ENCODE peak calls at places on chromosomes 5 and 9, in seven cellular contexts. One of them, this sample, is unnamed.

GRCh38 chr5:154962494-154962893 is 21.6 kb downstream of the MRPL22 start:
- DNase-seq in fibroblast of lung: peak
- DNase-seq in transverse colon: no peak
- DNase-seq in upper lobe of left lung: no peak
- DNase-seq in tibial nerve: no peak
- DNase-seq in endothelial cell of umbilical vein: peak
- DNase-seq in CD8-positive, alpha-beta T cell: no peak
- DNase-seq in this sample: no peak

GRCh38 chr5:111805071-111805470 is 48.1 kb upstream of the NREP start:
- DNase-seq in CD8-positive, alpha-beta T cell: no peak
- DNase-seq in upper lobe of left lung: no peak
- DNase-seq in transverse colon: no peak
- DNase-seq in fibroblast of lung: no peak
- DNase-seq in endothelial cell of umbilical vein: no peak
- DNase-seq in tibial nerve: no peak
- DNase-seq in this sample: no peak

GRCh38 chr9:89507626-89508025 is 9.7 kb upstream of the SEMA4D start:
- DNase-seq in CD8-positive, alpha-beta T cell: no peak
- DNase-seq in endothelial cell of umbilical vein: no peak
- DNase-seq in transverse colon: no peak
- DNase-seq in tibial nerve: no peak
- DNase-seq in fibroblast of lung: no peak
- DNase-seq in upper lobe of left lung: no peak
- DNase-seq in this sample: no peak

GRCh38 chr5:16464664-16465543 is 696 bp downstream of the ZNF622 start:
- DNase-seq in CD8-positive, alpha-beta T cell: peak
- DNase-seq in endothelial cell of umbilical vein: peak
- DNase-seq in fibroblast of lung: peak
- DNase-seq in upper lobe of left lung: peak
- DNase-seq in transverse colon: peak
- DNase-seq in tibial nerve: no peak
- DNase-seq in this sample: no peak

GRCh38 chr5:33291216-33292000 is 149.4 kb upstream of the TARS1 start:
- DNase-seq in transverse colon: no peak
- DNase-seq in tibial nerve: no peak
- DNase-seq in upper lobe of left lung: no peak
- DNase-seq in CD8-positive, alpha-beta T cell: no peak
- DNase-seq in fibroblast of lung: no peak
- DNase-seq in endothelial cell of umbilical vein: no peak
- DNase-seq in this sample: no peak

GRCh38 chr5:15376088-15376487 is 123.9 kb upstream of the FBXL7 start:
- DNase-seq in endothelial cell of umbilical vein: no peak
- DNase-seq in tibial nerve: no peak
- DNase-seq in upper lobe of left lung: no peak
- DNase-seq in transverse colon: no peak
- DNase-seq in CD8-positive, alpha-beta T cell: no peak
- DNase-seq in fibroblast of lung: no peak
- DNase-seq in this sample: no peak

GRCh38 chr5:179319741-179320281 is 25.4 kb downstream of the ADAMTS2 start:
- DNase-seq in fibroblast of lung: peak
- DNase-seq in upper lobe of left lung: peak
- DNase-seq in endothelial cell of umbilical vein: no peak
- DNase-seq in CD8-positive, alpha-beta T cell: no peak
- DNase-seq in transverse colon: no peak
- DNase-seq in tibial nerve: no peak
- DNase-seq in this sample: no peak

GRCh38 chr9:125462766-125463384 is 201.2 kb downstream of the GAPVD1 start:
- DNase-seq in endothelial cell of umbilical vein: peak
- DNase-seq in CD8-positive, alpha-beta T cell: no peak
- DNase-seq in transverse colon: no peak
- DNase-seq in upper lobe of left lung: no peak
- DNase-seq in fibroblast of lung: peak
- DNase-seq in tibial nerve: no peak
- DNase-seq in this sample: no peak

GRCh38 chr9:134415026-134415425 is 88.8 kb downstream of the RXRA start:
- DNase-seq in endothelial cell of umbilical vein: no peak
- DNase-seq in tibial nerve: no peak
- DNase-seq in CD8-positive, alpha-beta T cell: no peak
- DNase-seq in upper lobe of left lung: no peak
- DNase-seq in fibroblast of lung: no peak
- DNase-seq in transverse colon: no peak
- DNase-seq in this sample: no peak

GRCh38 chr5:106959447-106959846 is 711.3 kb downstream of the EFNA5 start:
- DNase-seq in fibroblast of lung: peak
- DNase-seq in endothelial cell of umbilical vein: peak
- DNase-seq in tibial nerve: no peak
- DNase-seq in transverse colon: peak
- DNase-seq in upper lobe of left lung: no peak
- DNase-seq in CD8-positive, alpha-beta T cell: no peak
- DNase-seq in this sample: no peak

GRCh38 chr5:52811067-52811749 is 23.5 kb downstream of the ITGA1 start:
- DNase-seq in tibial nerve: no peak
- DNase-seq in upper lobe of left lung: no peak
- DNase-seq in transverse colon: no peak
- DNase-seq in endothelial cell of umbilical vein: no peak
- DNase-seq in CD8-positive, alpha-beta T cell: no peak
- DNase-seq in fibroblast of lung: peak
- DNase-seq in this sample: no peak

GRCh38 chr5:61450880-61451279 is 118.8 kb downstream of the ZSWIM6 start:
- DNase-seq in transverse colon: no peak
- DNase-seq in CD8-positive, alpha-beta T cell: no peak
- DNase-seq in endothelial cell of umbilical vein: peak
- DNase-seq in upper lobe of left lung: no peak
- DNase-seq in fibroblast of lung: peak
- DNase-seq in tibial nerve: no peak
- DNase-seq in this sample: no peak
- H3K27ac ChIP-seq in transverse colon: peak
- H3K27ac ChIP-seq in CD8-positive, alpha-beta T cell: no peak
- H3K27ac ChIP-seq in endothelial cell of umbilical vein: peak
- H3K27ac ChIP-seq in upper lobe of left lung: peak
- H3K27ac ChIP-seq in fibroblast of lung: peak
- H3K27ac ChIP-seq in tibial nerve: peak
- H3K27ac ChIP-seq in this sample: peak

GRCh38 chr9:76761448-76761847 is 2.8 kb upstream of the PCA3 start:
- DNase-seq in endothelial cell of umbilical vein: peak
- DNase-seq in upper lobe of left lung: no peak
- DNase-seq in fibroblast of lung: no peak
- DNase-seq in tibial nerve: no peak
- DNase-seq in transverse colon: no peak
- DNase-seq in CD8-positive, alpha-beta T cell: no peak
- DNase-seq in this sample: no peak
- TF ChIP-seq CTCF in endothelial cell of umbilical vein: no peak
- TF ChIP-seq CTCF in upper lobe of left lung: no peak
- TF ChIP-seq CTCF in fibroblast of lung: no peak
- TF ChIP-seq CTCF in tibial nerve: no peak
- TF ChIP-seq CTCF in transverse colon: peak
- TF ChIP-seq CTCF in CD8-positive, alpha-beta T cell: no peak
- TF ChIP-seq CTCF in this sample: peak

GRCh38 chr5:148792649-148793048 is 33.8 kb upstream of the ADRB2 start:
- DNase-seq in endothelial cell of umbilical vein: no peak
- DNase-seq in CD8-positive, alpha-beta T cell: no peak
- DNase-seq in transverse colon: no peak
- DNase-seq in upper lobe of left lung: no peak
- DNase-seq in fibroblast of lung: no peak
- DNase-seq in tibial nerve: no peak
- DNase-seq in this sample: no peak
- H3K27ac ChIP-seq in endothelial cell of umbilical vein: no peak
- H3K27ac ChIP-seq in CD8-positive, alpha-beta T cell: no peak
- H3K27ac ChIP-seq in transverse colon: no peak
- H3K27ac ChIP-seq in upper lobe of left lung: no peak
- H3K27ac ChIP-seq in fibroblast of lung: no peak
- H3K27ac ChIP-seq in tibial nerve: no peak
- H3K27ac ChIP-seq in this sample: no peak

GRCh38 chr5:95959964-95960801 is 1.5 kb downstream of the ELL2 start:
- DNase-seq in fibroblast of lung: peak
- DNase-seq in upper lobe of left lung: no peak
- DNase-seq in tibial nerve: no peak
- DNase-seq in CD8-positive, alpha-beta T cell: no peak
- DNase-seq in transverse colon: peak
- DNase-seq in endothelial cell of umbilical vein: peak
- DNase-seq in this sample: no peak
- TF ChIP-seq CTCF in fibroblast of lung: peak
- TF ChIP-seq CTCF in upper lobe of left lung: no peak
- TF ChIP-seq CTCF in tibial nerve: no peak
- TF ChIP-seq CTCF in CD8-positive, alpha-beta T cell: no peak
- TF ChIP-seq CTCF in transverse colon: peak
- TF ChIP-seq CTCF in endothelial cell of umbilical vein: no peak
- TF ChIP-seq CTCF in this sample: peak

DNA sequence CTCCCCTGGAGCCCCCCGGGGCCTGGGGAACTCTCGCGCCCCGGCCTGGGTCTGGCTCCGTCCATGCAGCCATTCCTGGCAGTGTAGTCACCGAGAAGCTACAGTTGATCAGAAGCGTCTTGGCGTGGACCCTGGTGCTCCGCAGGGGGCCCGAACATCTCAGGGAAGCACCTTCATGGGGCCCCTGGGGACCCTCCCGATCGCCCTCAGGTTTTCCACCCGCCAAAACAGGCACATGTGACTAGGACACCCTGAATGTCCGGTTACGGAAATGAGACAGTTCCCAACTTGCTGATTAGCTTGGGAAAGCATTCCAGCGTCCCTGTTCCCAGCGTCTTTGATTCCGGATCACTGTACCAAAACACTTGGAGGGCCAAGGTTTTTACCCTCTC is 470 bp downstream of the FBXO4 start:
- DNase-seq in upper lobe of left lung: no peak
- DNase-seq in fibroblast of lung: peak
- DNase-seq in endothelial cell of umbilical vein: peak
- DNase-seq in transverse colon: no peak
- DNase-seq in tibial nerve: no peak
- DNase-seq in CD8-positive, alpha-beta T cell: no peak
- DNase-seq in this sample: no peak
- H3K27ac ChIP-seq in upper lobe of left lung: peak
- H3K27ac ChIP-seq in fibroblast of lung: peak
- H3K27ac ChIP-seq in endothelial cell of umbilical vein: peak
- H3K27ac ChIP-seq in transverse colon: peak
- H3K27ac ChIP-seq in tibial nerve: peak
- H3K27ac ChIP-seq in CD8-positive, alpha-beta T cell: peak
- H3K27ac ChIP-seq in this sample: peak

DNA sequence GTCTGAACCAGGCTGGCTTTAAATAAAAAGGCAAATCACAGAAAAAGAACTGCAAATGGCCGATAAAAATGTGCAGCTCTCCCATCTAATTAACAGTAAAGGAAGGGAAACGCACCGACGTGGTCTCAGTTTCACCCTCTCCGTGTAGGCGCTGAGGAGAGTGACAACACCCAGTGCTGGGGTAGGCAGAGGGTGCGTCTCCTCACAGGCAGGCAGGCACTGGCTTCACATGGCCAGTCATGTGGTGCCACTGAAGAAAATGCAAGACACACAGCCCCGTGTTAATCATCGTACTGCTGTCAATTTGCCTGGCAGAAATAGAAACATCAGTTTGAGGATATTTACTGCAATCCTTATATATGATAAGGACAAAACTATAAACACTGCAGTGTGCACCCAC is 178.4 kb downstream of the FANCC start:
- DNase-seq in CD8-positive, alpha-beta T cell: no peak
- DNase-seq in tibial nerve: no peak
- DNase-seq in upper lobe of left lung: no peak
- DNase-seq in transverse colon: no peak
- DNase-seq in fibroblast of lung: no peak
- DNase-seq in endothelial cell of umbilical vein: no peak
- DNase-seq in this sample: no peak
- TF ChIP-seq CTCF in CD8-positive, alpha-beta T cell: no peak
- TF ChIP-seq CTCF in tibial nerve: no peak
- TF ChIP-seq CTCF in upper lobe of left lung: no peak
- TF ChIP-seq CTCF in transverse colon: no peak
- TF ChIP-seq CTCF in fibroblast of lung: no peak
- TF ChIP-seq CTCF in endothelial cell of umbilical vein: no peak
- TF ChIP-seq CTCF in this sample: no peak

GRCh38 chr9:68894502-68894901 is 119.4 kb downstream of the PRKACG start:
- DNase-seq in transverse colon: no peak
- DNase-seq in tibial nerve: no peak
- DNase-seq in fibroblast of lung: no peak
- DNase-seq in upper lobe of left lung: no peak
- DNase-seq in endothelial cell of umbilical vein: peak
- DNase-seq in CD8-positive, alpha-beta T cell: no peak
- DNase-seq in this sample: no peak
- H3K27ac ChIP-seq in transverse colon: no peak
- H3K27ac ChIP-seq in tibial nerve: no peak
- H3K27ac ChIP-seq in fibroblast of lung: no peak
- H3K27ac ChIP-seq in upper lobe of left lung: no peak
- H3K27ac ChIP-seq in endothelial cell of umbilical vein: no peak
- H3K27ac ChIP-seq in CD8-positive, alpha-beta T cell: no peak
- H3K27ac ChIP-seq in this sample: peak

DNA sequence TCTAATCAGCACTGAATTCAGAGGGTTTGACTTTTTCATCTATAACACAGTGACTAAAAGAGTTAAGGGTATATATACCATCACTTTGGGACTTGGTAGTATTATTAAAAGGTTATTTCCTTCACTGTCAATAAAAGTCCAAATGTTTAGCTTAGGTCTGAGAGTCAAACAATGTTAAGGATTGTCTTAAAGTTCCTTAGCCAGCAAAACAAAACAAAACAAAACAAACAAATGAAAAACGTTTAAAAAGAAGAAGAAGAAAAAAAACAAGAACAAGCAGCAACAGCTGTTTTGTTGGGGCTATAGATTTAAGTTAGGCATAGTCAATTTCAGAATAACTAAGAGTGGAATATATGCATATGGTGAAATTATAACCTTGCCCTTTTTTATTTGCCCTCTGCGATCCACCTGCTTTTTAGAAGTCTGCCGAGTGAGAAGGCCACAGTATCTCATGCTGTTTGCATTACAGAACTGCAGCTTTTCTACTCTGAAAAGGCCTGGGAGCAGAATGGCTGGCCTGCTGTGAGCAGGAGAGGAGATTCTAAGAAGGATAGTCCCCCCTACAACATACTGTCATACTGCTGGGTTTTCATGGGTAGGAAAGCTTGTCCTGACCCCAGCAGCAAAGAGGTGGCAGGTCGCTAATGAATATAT is 141.7 kb downstream of the NTRK2 start:
- DNase-seq in endothelial cell of umbilical vein: no peak
- DNase-seq in fibroblast of lung: no peak
- DNase-seq in transverse colon: no peak
- DNase-seq in CD8-positive, alpha-beta T cell: no peak
- DNase-seq in upper lobe of left lung: no peak
- DNase-seq in tibial nerve: no peak
- DNase-seq in this sample: no peak
- TF ChIP-seq CTCF in endothelial cell of umbilical vein: no peak
- TF ChIP-seq CTCF in fibroblast of lung: no peak
- TF ChIP-seq CTCF in transverse colon: no peak
- TF ChIP-seq CTCF in CD8-positive, alpha-beta T cell: no peak
- TF ChIP-seq CTCF in upper lobe of left lung: no peak
- TF ChIP-seq CTCF in tibial nerve: no peak
- TF ChIP-seq CTCF in this sample: no peak

This sample was measured in breast epithelium.